ENCODE peak calls at places on chromosomes 11 and 22, in nine cellular contexts. Y is G401; L is RKO; H is aorta; U is small intestine; I is choroid plexus epithelial cell; V is HuH-7.5; B is CD8-positive, alpha-beta T cell; K is endothelial cell. E is an unnamed sample.

GRCh38 chr22:38273135-38273761 is 438 bp upstream of the TMEM184B start:
- DNase-seq in H (no peak), L (no peak), B (no peak), U (peak), V (no peak), K (no peak), Y (peak), I (no peak), E (no peak)

GRCh38 chr22:22764085-22764484 is 119.7 kb downstream of the GGTLC2 start:
- DNase-seq in L (no peak), Y (no peak), I (no peak), H (no peak), U (no peak), B (no peak), V (no peak), K (no peak), E (no peak)

GRCh38 chr11:65243773-65244172 is 18.0 kb upstream of the POLA2 start:
- DNase-seq in U (no peak), H (no peak), V (no peak), K (no peak), L (no peak), B (no peak), Y (no peak), I (no peak), E (no peak)

GRCh38 chr11:126893796-126894195 is 106.8 kb downstream of the KIRREL3 start:
- DNase-seq in V (no peak), H (no peak), U (no peak), B (no peak), K (no peak), L (no peak), Y (no peak), I (no peak), E (no peak)

GRCh38 chr11:43573233-43573632 is 107.3 kb upstream of the HSD17B12 start:
- DNase-seq in V (no peak), U (no peak), Y (peak), K (peak), B (no peak), L (peak), H (no peak), I (peak), E (no peak)

GRCh38 chr11:19829109-19829790 is 116.6 kb downstream of the NAV2 start:
- DNase-seq in B (no peak), I (no peak), H (no peak), L (no peak), Y (no peak), V (no peak), K (no peak), U (peak), E (no peak)

GRCh38 chr11:57425565-57426438 is 1.1 kb downstream of the SLC43A3 start:
- DNase-seq in B (no peak), H (peak), U (no peak), K (no peak), I (no peak), L (no peak), Y (peak), V (no peak), E (no peak)

GRCh38 chr11:119419834-119420492 is 3.0 kb downstream of the THY1 start:
- DNase-seq in I (no peak), B (no peak), H (no peak), K (no peak), L (no peak), V (no peak), U (no peak), Y (no peak), E (no peak)

GRCh38 chr11:68028802-68029475 is 1.5 kb upstream of the NDUFS8 start:
- DNase-seq in K (no peak), V (no peak), H (no peak), L (peak), B (no peak), Y (no peak), I (peak), U (no peak), E (no peak)

GRCh38 chr22:29072193-29072978 is 449 bp upstream of the KREMEN1 start:
- DNase-seq in U (peak), Y (peak), H (peak), V (peak), B (peak), L (peak), I (peak), K (peak), E (peak)

GRCh38 chr11:68808787-68809186 is 32.9 kb downstream of the CPT1A start:
- DNase-seq in U (no peak), K (no peak), H (no peak), B (no peak), Y (no peak), I (no peak), V (no peak), L (no peak), E (no peak)

GRCh38 chr11:72767203-72768062 is 15.2 kb upstream of the ARAP1 start:
- DNase-seq in U (no peak), K (no peak), V (no peak), I (no peak), H (no peak), L (no peak), Y (no peak), B (no peak), E (no peak)

GRCh38 chr22:37234736-37235711 is 9.0 kb downstream of the RAC2 start:
- DNase-seq in I (no peak), K (no peak), B (no peak), H (peak), V (no peak), U (no peak), Y (no peak), L (no peak), E (no peak)

GRCh38 chr11:132595711-132596111 is 936.6 kb downstream of the OPCML start:
- DNase-seq in B (no peak), Y (peak), V (no peak), I (peak), L (no peak), H (no peak), U (no peak), K (no peak), E (no peak)

GRCh38 chr11:64861227-64861970 is 16.9 kb upstream of the CDC42BPG start:
- DNase-seq in I (no peak), U (no peak), V (no peak), K (no peak), L (no peak), Y (no peak), B (no peak), H (no peak), E (peak)

GRCh38 chr11:86091566-86091965 is 22.7 kb upstream of the PICALM start:
- DNase-seq in I (peak), U (no peak), L (no peak), B (no peak), H (peak), Y (no peak), K (no peak), V (no peak), E (no peak)

GRCh38 chr22:46007003-46007847 is 30.3 kb upstream of the WNT7B start:
- DNase-seq in B (no peak), L (peak), H (peak), I (peak), V (no peak), K (no peak), U (peak), Y (no peak), E (no peak)

GRCh38 chr11:35723493-35724284 is 61.1 kb downstream of the TRIM44 start:
- DNase-seq in L (peak), U (no peak), I (peak), K (no peak), H (no peak), V (no peak), B (no peak), Y (no peak), E (no peak)

GRCh38 chr11:58933661-58934060 is 5.6 kb upstream of the GLYATL1 start:
- DNase-seq in Y (peak), I (no peak), V (no peak), B (no peak), K (no peak), H (no peak), U (no peak), L (no peak), E (no peak)

GRCh38 chr22:43014062-43014875 is 680 bp downstream of the PACSIN2 start:
- DNase-seq in B (peak), K (peak), L (peak), V (no peak), Y (peak), U (peak), H (peak), I (no peak), E (peak)

GRCh38 chr11:18367431-18367830 is 26.9 kb upstream of the LDHA start:
- DNase-seq in Y (no peak), U (no peak), I (peak), H (no peak), B (no peak), V (no peak), K (no peak), L (no peak), E (no peak)

GRCh38 chr11:14908214-14908880 is 16.3 kb upstream of the CYP2R1 start:
- DNase-seq in H (no peak), I (peak), U (peak), B (no peak), K (no peak), Y (peak), L (peak), V (no peak), E (peak)

GRCh38 chr11:10376061-10376460 is 71.2 kb downstream of the ADM start:
- DNase-seq in B (no peak), Y (no peak), H (no peak), L (no peak), V (no peak), U (no peak), I (peak), K (no peak), E (no peak)

GRCh38 chr11:48141475-48142100 is 75.0 kb upstream of the OR4B1 start:
- DNase-seq in L (no peak), Y (no peak), H (no peak), B (no peak), U (no peak), V (no peak), I (peak), K (no peak), E (no peak)

GRCh38 chr11:10413268-10413667 is 41.8 kb upstream of the AMPD3 start:
- DNase-seq in H (no peak), U (peak), Y (no peak), L (peak), B (peak), I (peak), K (no peak), V (no peak), E (peak)

GRCh38 chr11:132184079-132184478 is 813.7 kb downstream of the NTM start:
- DNase-seq in V (no peak), U (no peak), Y (no peak), H (no peak), I (no peak), L (no peak), B (no peak), K (no peak), E (no peak)

GRCh38 chr11:1051356-1052132 is 15.0 kb upstream of the MUC6 start:
- DNase-seq in L (no peak), V (no peak), U (no peak), H (peak), I (no peak), B (no peak), K (no peak), Y (no peak), E (no peak)

GRCh38 chr22:48705159-48705916 is 1122.3 kb downstream of the BRD1 start:
- DNase-seq in K (no peak), I (no peak), B (no peak), L (no peak), H (peak), U (no peak), V (no peak), Y (no peak), E (no peak)

GRCh38 chr22:24601217-24602104 is 1.5 kb upstream of the GGT1 start:
- DNase-seq in U (peak), I (no peak), Y (no peak), H (peak), L (no peak), K (no peak), B (no peak), V (no peak), E (no peak)

GRCh38 chr11:414333-414857 is 404 bp downstream of the SIGIRR start:
- DNase-seq in Y (no peak), H (no peak), I (no peak), V (no peak), K (no peak), L (no peak), U (no peak), B (no peak), E (no peak)

GRCh38 chr22:43128116-43128515 is 15.1 kb downstream of the MCAT start:
- DNase-seq in B (no peak), H (no peak), U (no peak), K (no peak), I (no peak), L (no peak), V (no peak), Y (no peak), E (no peak)

GRCh38 chr11:69190796-69191536 is 35.2 kb downstream of the SMIM38 start:
- DNase-seq in L (no peak), B (no peak), K (no peak), I (no peak), V (no peak), U (no peak), Y (no peak), H (no peak), E (no peak)

GRCh38 chr22:33577862-33578411 is 342.3 kb downstream of the LARGE1 start:
- DNase-seq in U (peak), K (no peak), Y (no peak), I (no peak), V (peak), L (no peak), H (no peak), B (no peak), E (no peak)

GRCh38 chr22:46763051-46763705 is 728 bp downstream of the TBC1D22A start:
- DNase-seq in B (peak), H (peak), U (peak), I (peak), L (peak), K (peak), V (no peak), Y (no peak), E (peak)